ENCODE peak calls at places on chromosome 11, in six cellular contexts. T, S, U, A, H and V are unnamed samples.

GRCh38 chr11:134489728-134490127 is 77.7 kb upstream of the B3GAT1 start:
- DNase-seq in T (no peak), S (no peak), U (no peak), A (no peak), H (no peak), V (no peak)

GRCh38 chr11:129611661-129612566 is 203.7 kb upstream of the TMEM45B start:
- DNase-seq in T (no peak), S (no peak), U (no peak), A (no peak), H (peak; percentile 30), V (no peak)

GRCh38 chr11:102850973-102851745 is 7.8 kb upstream of the MMP3 start:
- DNase-seq in T (no peak), S (no peak), U (peak; percentile 96), A (no peak), H (no peak), V (no peak)

GRCh38 chr11:68684385-68685356 is at the start of gene GAL:
- DNase-seq in T (no peak), S (no peak), U (no peak), A (no peak), H (no peak), V (no peak)

GRCh38 chr11:12075822-12076821 is 34.3 kb upstream of the MICAL2 start:
- DNase-seq in T (no peak), S (no peak), U (peak; percentile 99), A (no peak), H (peak; percentile 5), V (no peak)

GRCh38 chr11:93396356-93396755 is 65.8 kb downstream of the DEUP1 start:
- DNase-seq in T (no peak), S (no peak), U (peak; percentile 53), A (no peak), H (no peak), V (no peak)

GRCh38 chr11:82981852-82982251 is 80.3 kb downstream of the DDIAS start:
- DNase-seq in T (no peak), S (no peak), U (peak; percentile 17), A (no peak), H (no peak), V (no peak)

GRCh38 chr11:100890779-100891178 is 203.7 kb downstream of the ARHGAP42 start:
- DNase-seq in T (no peak), S (no peak), U (peak; percentile 90), A (no peak), H (no peak), V (no peak)

GRCh38 chr11:20058749-20059458 is 101.4 kb downstream of the DBX1 start:
- DNase-seq in T (no peak), S (no peak), U (no peak), A (no peak), H (no peak), V (no peak)

GRCh38 chr11:30453705-30454104 is 130.8 kb downstream of the ARL14EP start:
- DNase-seq in T (no peak), S (no peak), U (no peak), A (no peak), H (no peak), V (no peak)

GRCh38 chr11:40203606-40204005 is 1255.8 kb downstream of the LRRC4C start:
- DNase-seq in T (no peak), S (no peak), U (no peak), A (no peak), H (no peak), V (no peak)